ENCODE peak calls at places on chromosomes 12 and 14, in five cellular contexts. One of them, this sample, is unnamed.

GRCh38 chr12:109377139-109377685 is 29.5 kb downstream of the MYO1H start:
- DNase-seq in naive thymus-derived CD4-positive, alpha-beta T cell: no peak
- DNase-seq in left lung: no peak
- DNase-seq in cardiac muscle cell: no peak
- DNase-seq in fibroblast of lung: no peak
- DNase-seq in this sample: no peak

GRCh38 chr14:102510616-102511520 is 1.3 kb upstream of the ANKRD9 start:
- DNase-seq in left lung: no peak
- DNase-seq in fibroblast of lung: no peak
- DNase-seq in naive thymus-derived CD4-positive, alpha-beta T cell: no peak
- DNase-seq in cardiac muscle cell: peak; percentile 29
- DNase-seq in this sample: no peak

GRCh38 chr12:78183854-78184253 is 353.2 kb downstream of the NAV3 start:
- DNase-seq in naive thymus-derived CD4-positive, alpha-beta T cell: no peak
- DNase-seq in cardiac muscle cell: no peak
- DNase-seq in left lung: no peak
- DNase-seq in fibroblast of lung: no peak
- DNase-seq in this sample: no peak

GRCh38 chr14:51228890-51229289 is 11.2 kb upstream of the TMX1 start:
- DNase-seq in cardiac muscle cell: no peak
- DNase-seq in fibroblast of lung: no peak
- DNase-seq in naive thymus-derived CD4-positive, alpha-beta T cell: no peak
- DNase-seq in left lung: no peak
- DNase-seq in this sample: no peak

GRCh38 chr14:69328765-69329164 is 68.8 kb downstream of the GALNT16 start:
- DNase-seq in left lung: no peak
- DNase-seq in fibroblast of lung: no peak
- DNase-seq in cardiac muscle cell: no peak
- DNase-seq in naive thymus-derived CD4-positive, alpha-beta T cell: no peak
- DNase-seq in this sample: no peak

GRCh38 chr14:57262117-57262516 is 6.6 kb downstream of the EXOC5 start:
- DNase-seq in naive thymus-derived CD4-positive, alpha-beta T cell: no peak
- DNase-seq in left lung: no peak
- DNase-seq in fibroblast of lung: no peak
- DNase-seq in cardiac muscle cell: no peak
- DNase-seq in this sample: no peak

GRCh38 chr14:93764211-93764659 is 24.1 kb downstream of the PRIMA1 start:
- DNase-seq in left lung: no peak
- DNase-seq in naive thymus-derived CD4-positive, alpha-beta T cell: no peak
- DNase-seq in fibroblast of lung: peak; percentile 5
- DNase-seq in cardiac muscle cell: peak; percentile 13
- DNase-seq in this sample: no peak

GRCh38 chr12:30994274-30994673 is 67.7 kb downstream of the TSPAN11 start:
- DNase-seq in fibroblast of lung: no peak
- DNase-seq in naive thymus-derived CD4-positive, alpha-beta T cell: no peak
- DNase-seq in left lung: no peak
- DNase-seq in cardiac muscle cell: no peak
- DNase-seq in this sample: no peak

GRCh38 chr12:52231305-52232232 is 1.5 kb upstream of the KRT7 start:
- DNase-seq in cardiac muscle cell: no peak
- DNase-seq in left lung: peak; percentile 80
- DNase-seq in fibroblast of lung: no peak
- DNase-seq in naive thymus-derived CD4-positive, alpha-beta T cell: no peak
- DNase-seq in this sample: no peak

GRCh38 chr14:79631276-79631675 is 580.0 kb downstream of the DIO2 start:
- DNase-seq in fibroblast of lung: no peak
- DNase-seq in naive thymus-derived CD4-positive, alpha-beta T cell: no peak
- DNase-seq in left lung: peak; percentile 76
- DNase-seq in cardiac muscle cell: no peak
- DNase-seq in this sample: no peak
- H3K9me3 ChIP-seq in fibroblast of lung: no peaks in the 10 kb centered on the region
- H3K9me3 ChIP-seq in naive thymus-derived CD4-positive, alpha-beta T cell: no peaks in the 10 kb centered on the region
- H3K9me3 ChIP-seq in left lung: no peaks in the 10 kb centered on the region
- H3K9me3 ChIP-seq in cardiac muscle cell: no peaks in the 10 kb centered on the region
- H3K9me3 ChIP-seq in this sample: no peaks in the 10 kb centered on the region

DNA sequence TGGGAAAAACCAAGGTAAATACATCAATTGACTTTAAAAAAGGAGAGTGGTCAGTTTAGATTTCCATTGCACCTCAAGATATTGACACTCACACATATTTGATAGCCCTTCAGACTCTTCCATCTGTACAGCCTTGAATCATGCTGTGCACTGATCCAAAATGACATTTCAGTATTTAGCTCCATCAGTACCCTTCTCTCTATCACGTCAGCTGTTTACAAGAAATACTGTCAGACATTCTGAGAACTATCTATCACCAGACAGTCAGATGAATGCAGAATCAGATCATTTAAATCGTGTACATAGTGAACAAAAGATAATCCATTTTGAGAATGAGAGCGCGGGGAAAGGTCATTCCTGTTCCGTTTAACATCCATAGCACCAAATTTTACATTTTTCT is 511.9 kb downstream of the RPL10L start:
- DNase-seq in left lung: no peak
- DNase-seq in cardiac muscle cell: no peak
- DNase-seq in naive thymus-derived CD4-positive, alpha-beta T cell: no peak
- DNase-seq in fibroblast of lung: no peak
- DNase-seq in this sample: no peak
- H3K9me3 ChIP-seq in left lung: no peaks in the 10 kb centered on the region
- H3K9me3 ChIP-seq in cardiac muscle cell: no peaks in the 10 kb centered on the region
- H3K9me3 ChIP-seq in naive thymus-derived CD4-positive, alpha-beta T cell: no peaks in the 10 kb centered on the region
- H3K9me3 ChIP-seq in fibroblast of lung: no peaks in the 10 kb centered on the region
- H3K9me3 ChIP-seq in this sample: no peaks in the 10 kb centered on the region

DNA sequence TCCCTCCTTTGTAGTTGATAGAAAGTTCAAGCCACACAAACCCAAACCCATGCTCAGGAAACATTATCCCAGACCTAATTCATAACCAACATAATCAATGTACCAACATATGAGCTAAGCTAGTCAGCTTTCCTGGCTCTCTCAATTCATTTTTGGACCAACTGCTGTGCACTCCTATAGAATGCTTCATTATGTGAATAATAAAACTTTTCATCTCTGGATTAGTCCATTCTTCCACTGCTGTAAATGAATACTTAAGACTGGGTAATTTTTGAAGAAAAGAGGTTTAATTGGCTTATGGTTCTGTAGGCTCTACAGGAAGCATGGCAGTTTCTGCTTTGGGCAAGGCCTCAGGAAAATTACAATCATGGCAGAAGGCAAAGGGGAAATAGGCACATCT is 651.9 kb downstream of the RERGL start:
- DNase-seq in naive thymus-derived CD4-positive, alpha-beta T cell: no peak
- DNase-seq in cardiac muscle cell: no peak
- DNase-seq in fibroblast of lung: no peak
- DNase-seq in left lung: no peak
- DNase-seq in this sample: no peak
- H3K9me3 ChIP-seq in naive thymus-derived CD4-positive, alpha-beta T cell: no peaks in the 10 kb centered on the region
- H3K9me3 ChIP-seq in cardiac muscle cell: no peaks in the 10 kb centered on the region
- H3K9me3 ChIP-seq in fibroblast of lung: no peaks in the 10 kb centered on the region
- H3K9me3 ChIP-seq in left lung: peaks cover 4% of the 10 kb centered on the region
- H3K9me3 ChIP-seq in this sample: no peaks in the 10 kb centered on the region

GRCh38 chr14:105837349-105838063 is 311.1 kb downstream of the TMEM121 start:
- DNase-seq in left lung: peak; percentile 55
- DNase-seq in naive thymus-derived CD4-positive, alpha-beta T cell: no peak
- DNase-seq in fibroblast of lung: no peak
- DNase-seq in cardiac muscle cell: no peak
- DNase-seq in this sample: no peak
- H3K9me3 ChIP-seq in left lung: no peaks in the 10 kb centered on the region
- H3K9me3 ChIP-seq in naive thymus-derived CD4-positive, alpha-beta T cell: no peaks in the 10 kb centered on the region
- H3K9me3 ChIP-seq in fibroblast of lung: no peaks in the 10 kb centered on the region
- H3K9me3 ChIP-seq in cardiac muscle cell: no peaks in the 10 kb centered on the region
- H3K9me3 ChIP-seq in this sample: no peaks in the 10 kb centered on the region

GRCh38 chr12:34391771-34392581 is 369.7 kb downstream of the ALG10 start:
- DNase-seq in cardiac muscle cell: no peak
- DNase-seq in left lung: peak; percentile 48
- DNase-seq in naive thymus-derived CD4-positive, alpha-beta T cell: no peak
- DNase-seq in fibroblast of lung: no peak
- DNase-seq in this sample: no peak
- H3K9me3 ChIP-seq in cardiac muscle cell: no peaks in the 10 kb centered on the region
- H3K9me3 ChIP-seq in left lung: no peaks in the 10 kb centered on the region
- H3K9me3 ChIP-seq in naive thymus-derived CD4-positive, alpha-beta T cell: no peaks in the 10 kb centered on the region
- H3K9me3 ChIP-seq in fibroblast of lung: no peaks in the 10 kb centered on the region
- H3K9me3 ChIP-seq in this sample: no peaks in the 10 kb centered on the region

GRCh38 chr14:106838991-106839769 is 1312.8 kb downstream of the TMEM121 start:
- DNase-seq in fibroblast of lung: no peak
- DNase-seq in cardiac muscle cell: no peak
- DNase-seq in left lung: no peak
- DNase-seq in naive thymus-derived CD4-positive, alpha-beta T cell: no peak
- DNase-seq in this sample: no peak

GRCh38 chr14:106840258-106840657 is 1313.9 kb downstream of the TMEM121 start:
- DNase-seq in left lung: no peak
- DNase-seq in fibroblast of lung: no peak
- DNase-seq in naive thymus-derived CD4-positive, alpha-beta T cell: peak; percentile 22
- DNase-seq in cardiac muscle cell: no peak
- DNase-seq in this sample: no peak

GRCh38 chr14:106841701-106842100 is 1315.3 kb downstream of the TMEM121 start:
- DNase-seq in naive thymus-derived CD4-positive, alpha-beta T cell: no peak
- DNase-seq in fibroblast of lung: no peak
- DNase-seq in left lung: no peak
- DNase-seq in cardiac muscle cell: no peak
- DNase-seq in this sample: no peak

GRCh38 chr14:106842687-106843086 is 1316.3 kb downstream of the TMEM121 start:
- DNase-seq in fibroblast of lung: no peak
- DNase-seq in naive thymus-derived CD4-positive, alpha-beta T cell: no peak
- DNase-seq in left lung: peak; percentile 68
- DNase-seq in cardiac muscle cell: no peak
- DNase-seq in this sample: no peak

DNA sequence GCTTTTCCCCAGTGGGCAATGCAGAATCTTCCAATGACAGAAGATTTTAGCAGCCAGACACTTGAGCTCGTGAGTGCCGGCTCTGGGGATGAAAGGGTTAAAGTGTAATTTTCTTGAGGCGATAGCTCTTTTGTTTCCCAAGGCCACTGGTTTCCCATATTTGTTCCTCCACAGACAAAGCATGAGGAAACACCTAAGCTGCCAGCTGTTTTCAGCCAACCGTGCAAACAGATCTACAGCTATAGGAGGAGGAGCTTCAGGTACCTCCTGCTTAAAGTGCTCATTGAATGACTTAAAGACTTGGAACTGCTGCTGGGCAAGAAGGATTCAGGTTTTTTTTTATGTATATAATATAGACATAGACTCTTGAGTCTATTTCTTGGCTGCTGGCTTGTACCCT is 1311.5 kb downstream of the TMEM121 start:
- DNase-seq in cardiac muscle cell: no peak
- DNase-seq in naive thymus-derived CD4-positive, alpha-beta T cell: no peak
- DNase-seq in fibroblast of lung: no peak
- DNase-seq in left lung: no peak
- DNase-seq in this sample: no peak
- H3K9me3 ChIP-seq in cardiac muscle cell: no peaks in the 10 kb centered on the region
- H3K9me3 ChIP-seq in naive thymus-derived CD4-positive, alpha-beta T cell: no peaks in the 10 kb centered on the region
- H3K9me3 ChIP-seq in fibroblast of lung: no peaks in the 10 kb centered on the region
- H3K9me3 ChIP-seq in left lung: no peaks in the 10 kb centered on the region
- H3K9me3 ChIP-seq in this sample: no peaks in the 10 kb centered on the region

DNA sequence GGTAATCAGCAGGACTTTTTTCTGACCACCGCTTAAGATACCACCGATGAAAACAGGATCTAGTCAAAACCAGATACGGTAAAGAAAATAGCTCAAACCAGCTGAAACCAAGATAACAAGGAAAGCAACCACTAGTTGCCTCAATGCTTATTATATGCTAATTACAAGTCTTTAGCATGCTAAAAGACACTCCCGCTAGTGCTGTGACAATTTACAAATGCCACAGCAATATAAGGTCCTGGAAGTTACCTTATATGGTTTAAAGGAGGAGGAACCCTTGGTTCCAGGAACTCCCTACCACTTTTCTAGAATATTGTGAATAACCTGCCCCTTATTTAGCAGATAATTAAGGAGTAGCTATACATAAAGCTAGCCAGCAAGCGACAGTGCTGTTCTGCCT is 976.4 kb upstream of the SEL1L start:
- DNase-seq in left lung: no peak
- DNase-seq in fibroblast of lung: no peak
- DNase-seq in cardiac muscle cell: no peak
- DNase-seq in naive thymus-derived CD4-positive, alpha-beta T cell: no peak
- DNase-seq in this sample: no peak
- H3K9me3 ChIP-seq in left lung: no peaks in the 10 kb centered on the region
- H3K9me3 ChIP-seq in fibroblast of lung: no peaks in the 10 kb centered on the region
- H3K9me3 ChIP-seq in cardiac muscle cell: no peaks in the 10 kb centered on the region
- H3K9me3 ChIP-seq in naive thymus-derived CD4-positive, alpha-beta T cell: no peaks in the 10 kb centered on the region
- H3K9me3 ChIP-seq in this sample: no peaks in the 10 kb centered on the region